ENCODE peak calls at places on chromosomes 6 and 20, in seven cellular contexts. One of them, this sample, is unnamed.

GRCh38 chr6:111487656-111488055 is 4.6 kb upstream of the REV3L start:
- DNase-seq in aorta: no peak
- DNase-seq in activated CD4-positive, alpha-beta T cell treated with anti-CD3 and anti-CD28 coated beads, Interleukin-2, amount 10 ng/mL, durations not matched to agents 24 days and 14 days: peak
- DNase-seq in left cardiac atrium: no peak
- DNase-seq in T47D: no peak
- DNase-seq in kidney glomerular epithelial cell: peak
- DNase-seq in NCI-H510A treated with DMSO at 0.1 percent for 48 hours: no peak
- DNase-seq in this sample: no peak

GRCh38 chr20:40744494-40745175 is 55.6 kb upstream of the MAFB start:
- DNase-seq in aorta: no peak
- DNase-seq in activated CD4-positive, alpha-beta T cell treated with anti-CD3 and anti-CD28 coated beads, Interleukin-2, amount 10 ng/mL, durations not matched to agents 24 days and 14 days: no peak
- DNase-seq in left cardiac atrium: no peak
- DNase-seq in T47D: no peak
- DNase-seq in kidney glomerular epithelial cell: no peak
- DNase-seq in NCI-H510A treated with DMSO at 0.1 percent for 48 hours: no peak
- DNase-seq in this sample: no peak

GRCh38 chr6:24374612-24375011 is 16.8 kb upstream of the DCDC2 start:
- DNase-seq in aorta: no peak
- DNase-seq in activated CD4-positive, alpha-beta T cell treated with anti-CD3 and anti-CD28 coated beads, Interleukin-2, amount 10 ng/mL, durations not matched to agents 24 days and 14 days: no peak
- DNase-seq in left cardiac atrium: no peak
- DNase-seq in T47D: no peak
- DNase-seq in kidney glomerular epithelial cell: no peak
- DNase-seq in NCI-H510A treated with DMSO at 0.1 percent for 48 hours: no peak
- DNase-seq in this sample: no peak

GRCh38 chr6:4568138-4568537 is 208.1 kb upstream of the CDYL start:
- DNase-seq in aorta: no peak
- DNase-seq in activated CD4-positive, alpha-beta T cell treated with anti-CD3 and anti-CD28 coated beads, Interleukin-2, amount 10 ng/mL, durations not matched to agents 24 days and 14 days: no peak
- DNase-seq in left cardiac atrium: no peak
- DNase-seq in T47D: no peak
- DNase-seq in kidney glomerular epithelial cell: no peak
- DNase-seq in NCI-H510A treated with DMSO at 0.1 percent for 48 hours: no peak
- DNase-seq in this sample: no peak

GRCh38 chr6:69693749-69694148 is 103.1 kb downstream of the LMBRD1 start:
- DNase-seq in aorta: no peak
- DNase-seq in activated CD4-positive, alpha-beta T cell treated with anti-CD3 and anti-CD28 coated beads, Interleukin-2, amount 10 ng/mL, durations not matched to agents 24 days and 14 days: no peak
- DNase-seq in left cardiac atrium: no peak
- DNase-seq in T47D: no peak
- DNase-seq in kidney glomerular epithelial cell: no peak
- DNase-seq in NCI-H510A treated with DMSO at 0.1 percent for 48 hours: no peak
- DNase-seq in this sample: no peak

GRCh38 chr6:125810435-125810834 is 19.7 kb downstream of the NCOA7 start:
- DNase-seq in aorta: no peak
- DNase-seq in activated CD4-positive, alpha-beta T cell treated with anti-CD3 and anti-CD28 coated beads, Interleukin-2, amount 10 ng/mL, durations not matched to agents 24 days and 14 days: no peak
- DNase-seq in left cardiac atrium: no peak
- DNase-seq in T47D: no peak
- DNase-seq in kidney glomerular epithelial cell: peak
- DNase-seq in NCI-H510A treated with DMSO at 0.1 percent for 48 hours: peak
- DNase-seq in this sample: no peak

GRCh38 chr6:158903801-158904200 is 84.6 kb upstream of the EZR start:
- DNase-seq in aorta: no peak
- DNase-seq in activated CD4-positive, alpha-beta T cell treated with anti-CD3 and anti-CD28 coated beads, Interleukin-2, amount 10 ng/mL, durations not matched to agents 24 days and 14 days: no peak
- DNase-seq in left cardiac atrium: no peak
- DNase-seq in T47D: no peak
- DNase-seq in kidney glomerular epithelial cell: no peak
- DNase-seq in NCI-H510A treated with DMSO at 0.1 percent for 48 hours: no peak
- DNase-seq in this sample: no peak

GRCh38 chr6:79076881-79077641 is 993 bp downstream of the PHIP start:
- DNase-seq in aorta: peak
- DNase-seq in activated CD4-positive, alpha-beta T cell treated with anti-CD3 and anti-CD28 coated beads, Interleukin-2, amount 10 ng/mL, durations not matched to agents 24 days and 14 days: peak
- DNase-seq in left cardiac atrium: peak
- DNase-seq in T47D: peak
- DNase-seq in kidney glomerular epithelial cell: peak
- DNase-seq in NCI-H510A treated with DMSO at 0.1 percent for 48 hours: peak
- DNase-seq in this sample: peak

GRCh38 chr6:116229287-116229913 is 24.5 kb downstream of the TSPYL4 start:
- DNase-seq in aorta: peak
- DNase-seq in activated CD4-positive, alpha-beta T cell treated with anti-CD3 and anti-CD28 coated beads, Interleukin-2, amount 10 ng/mL, durations not matched to agents 24 days and 14 days: peak
- DNase-seq in left cardiac atrium: peak
- DNase-seq in T47D: peak
- DNase-seq in kidney glomerular epithelial cell: peak
- DNase-seq in NCI-H510A treated with DMSO at 0.1 percent for 48 hours: no peak
- DNase-seq in this sample: peak

GRCh38 chr6:53999088-53999755 is 112.0 kb upstream of the MLIP start:
- DNase-seq in aorta: no peak
- DNase-seq in activated CD4-positive, alpha-beta T cell treated with anti-CD3 and anti-CD28 coated beads, Interleukin-2, amount 10 ng/mL, durations not matched to agents 24 days and 14 days: no peak
- DNase-seq in left cardiac atrium: no peak
- DNase-seq in T47D: no peak
- DNase-seq in kidney glomerular epithelial cell: no peak
- DNase-seq in NCI-H510A treated with DMSO at 0.1 percent for 48 hours: no peak
- DNase-seq in this sample: no peak

GRCh38 chr6:24078200-24078599 is 47.8 kb upstream of the NRSN1 start:
- DNase-seq in aorta: no peak
- DNase-seq in activated CD4-positive, alpha-beta T cell treated with anti-CD3 and anti-CD28 coated beads, Interleukin-2, amount 10 ng/mL, durations not matched to agents 24 days and 14 days: no peak
- DNase-seq in left cardiac atrium: no peak
- DNase-seq in T47D: no peak
- DNase-seq in kidney glomerular epithelial cell: peak
- DNase-seq in NCI-H510A treated with DMSO at 0.1 percent for 48 hours: no peak
- DNase-seq in this sample: no peak

GRCh38 chr20:52033313-52033712 is 158.3 kb downstream of the ZFP64 start:
- DNase-seq in aorta: no peak
- DNase-seq in activated CD4-positive, alpha-beta T cell treated with anti-CD3 and anti-CD28 coated beads, Interleukin-2, amount 10 ng/mL, durations not matched to agents 24 days and 14 days: no peak
- DNase-seq in left cardiac atrium: no peak
- DNase-seq in T47D: peak
- DNase-seq in kidney glomerular epithelial cell: no peak
- DNase-seq in NCI-H510A treated with DMSO at 0.1 percent for 48 hours: no peak
- DNase-seq in this sample: no peak

GRCh38 chr20:20096421-20096820 is 44.1 kb downstream of the CFAP61 start:
- DNase-seq in aorta: no peak
- DNase-seq in activated CD4-positive, alpha-beta T cell treated with anti-CD3 and anti-CD28 coated beads, Interleukin-2, amount 10 ng/mL, durations not matched to agents 24 days and 14 days: no peak
- DNase-seq in left cardiac atrium: no peak
- DNase-seq in T47D: no peak
- DNase-seq in kidney glomerular epithelial cell: no peak
- DNase-seq in NCI-H510A treated with DMSO at 0.1 percent for 48 hours: no peak
- DNase-seq in this sample: peak

GRCh38 chr6:105135056-105135455 is 44.8 kb downstream of the POPDC3 start:
- DNase-seq in aorta: no peak
- DNase-seq in activated CD4-positive, alpha-beta T cell treated with anti-CD3 and anti-CD28 coated beads, Interleukin-2, amount 10 ng/mL, durations not matched to agents 24 days and 14 days: no peak
- DNase-seq in left cardiac atrium: no peak
- DNase-seq in T47D: peak
- DNase-seq in kidney glomerular epithelial cell: no peak
- DNase-seq in NCI-H510A treated with DMSO at 0.1 percent for 48 hours: peak
- DNase-seq in this sample: no peak

GRCh38 chr6:159068904-159069578 is 24.2 kb upstream of the TAGAP start:
- DNase-seq in aorta: no peak
- DNase-seq in activated CD4-positive, alpha-beta T cell treated with anti-CD3 and anti-CD28 coated beads, Interleukin-2, amount 10 ng/mL, durations not matched to agents 24 days and 14 days: no peak
- DNase-seq in left cardiac atrium: no peak
- DNase-seq in T47D: no peak
- DNase-seq in kidney glomerular epithelial cell: no peak
- DNase-seq in NCI-H510A treated with DMSO at 0.1 percent for 48 hours: no peak
- DNase-seq in this sample: no peak

GRCh38 chr20:24098886-24099285 is 110.3 kb upstream of the GGTLC1 start:
- DNase-seq in aorta: no peak
- DNase-seq in activated CD4-positive, alpha-beta T cell treated with anti-CD3 and anti-CD28 coated beads, Interleukin-2, amount 10 ng/mL, durations not matched to agents 24 days and 14 days: no peak
- DNase-seq in left cardiac atrium: no peak
- DNase-seq in T47D: no peak
- DNase-seq in kidney glomerular epithelial cell: peak
- DNase-seq in NCI-H510A treated with DMSO at 0.1 percent for 48 hours: no peak
- DNase-seq in this sample: no peak

GRCh38 chr6:37334047-37334446 is 19.7 kb upstream of the RNF8 start:
- DNase-seq in aorta: no peak
- DNase-seq in activated CD4-positive, alpha-beta T cell treated with anti-CD3 and anti-CD28 coated beads, Interleukin-2, amount 10 ng/mL, durations not matched to agents 24 days and 14 days: no peak
- DNase-seq in left cardiac atrium: no peak
- DNase-seq in T47D: no peak
- DNase-seq in kidney glomerular epithelial cell: no peak
- DNase-seq in NCI-H510A treated with DMSO at 0.1 percent for 48 hours: no peak
- DNase-seq in this sample: no peak

GRCh38 chr6:129818251-129818650 is 42.9 kb downstream of the TMEM244 start:
- DNase-seq in aorta: no peak
- DNase-seq in activated CD4-positive, alpha-beta T cell treated with anti-CD3 and anti-CD28 coated beads, Interleukin-2, amount 10 ng/mL, durations not matched to agents 24 days and 14 days: no peak
- DNase-seq in left cardiac atrium: no peak
- DNase-seq in T47D: no peak
- DNase-seq in kidney glomerular epithelial cell: no peak
- DNase-seq in NCI-H510A treated with DMSO at 0.1 percent for 48 hours: no peak
- DNase-seq in this sample: no peak

GRCh38 chr6:110664933-110665332 is 150.3 kb downstream of the CDK19 start:
- DNase-seq in aorta: no peak
- DNase-seq in activated CD4-positive, alpha-beta T cell treated with anti-CD3 and anti-CD28 coated beads, Interleukin-2, amount 10 ng/mL, durations not matched to agents 24 days and 14 days: no peak
- DNase-seq in left cardiac atrium: no peak
- DNase-seq in T47D: no peak
- DNase-seq in kidney glomerular epithelial cell: no peak
- DNase-seq in NCI-H510A treated with DMSO at 0.1 percent for 48 hours: no peak
- DNase-seq in this sample: no peak

GRCh38 chr6:134873500-134874388 is 76.2 kb downstream of the ALDH8A1 start:
- DNase-seq in aorta: no peak
- DNase-seq in activated CD4-positive, alpha-beta T cell treated with anti-CD3 and anti-CD28 coated beads, Interleukin-2, amount 10 ng/mL, durations not matched to agents 24 days and 14 days: peak
- DNase-seq in left cardiac atrium: no peak
- DNase-seq in T47D: no peak
- DNase-seq in kidney glomerular epithelial cell: no peak
- DNase-seq in NCI-H510A treated with DMSO at 0.1 percent for 48 hours: no peak
- DNase-seq in this sample: no peak

GRCh38 chr6:1267057-1267732 is 44.7 kb upstream of the FOXQ1 start:
- DNase-seq in aorta: no peak
- DNase-seq in activated CD4-positive, alpha-beta T cell treated with anti-CD3 and anti-CD28 coated beads, Interleukin-2, amount 10 ng/mL, durations not matched to agents 24 days and 14 days: no peak
- DNase-seq in left cardiac atrium: no peak
- DNase-seq in T47D: no peak
- DNase-seq in kidney glomerular epithelial cell: no peak
- DNase-seq in NCI-H510A treated with DMSO at 0.1 percent for 48 hours: no peak
- DNase-seq in this sample: no peak

GRCh38 chr6:35725081-35725708 is 11.6 kb upstream of the ARMC12 start:
- DNase-seq in aorta: no peak
- DNase-seq in activated CD4-positive, alpha-beta T cell treated with anti-CD3 and anti-CD28 coated beads, Interleukin-2, amount 10 ng/mL, durations not matched to agents 24 days and 14 days: peak
- DNase-seq in left cardiac atrium: no peak
- DNase-seq in T47D: no peak
- DNase-seq in kidney glomerular epithelial cell: no peak
- DNase-seq in NCI-H510A treated with DMSO at 0.1 percent for 48 hours: no peak
- DNase-seq in this sample: no peak

GRCh38 chr20:18686696-18687095 is 98.8 kb downstream of the DTD1 start:
- DNase-seq in aorta: no peak
- DNase-seq in activated CD4-positive, alpha-beta T cell treated with anti-CD3 and anti-CD28 coated beads, Interleukin-2, amount 10 ng/mL, durations not matched to agents 24 days and 14 days: no peak
- DNase-seq in left cardiac atrium: no peak
- DNase-seq in T47D: peak
- DNase-seq in kidney glomerular epithelial cell: no peak
- DNase-seq in NCI-H510A treated with DMSO at 0.1 percent for 48 hours: no peak
- DNase-seq in this sample: no peak

GRCh38 chr6:116969211-116969863 is 92.3 kb downstream of the RFX6 start:
- DNase-seq in aorta: no peak
- DNase-seq in activated CD4-positive, alpha-beta T cell treated with anti-CD3 and anti-CD28 coated beads, Interleukin-2, amount 10 ng/mL, durations not matched to agents 24 days and 14 days: peak
- DNase-seq in left cardiac atrium: peak
- DNase-seq in T47D: peak
- DNase-seq in kidney glomerular epithelial cell: peak
- DNase-seq in NCI-H510A treated with DMSO at 0.1 percent for 48 hours: peak
- DNase-seq in this sample: no peak

GRCh38 chr20:63055575-63056235 is 48.9 kb upstream of the BHLHE23 start:
- DNase-seq in aorta: peak
- DNase-seq in activated CD4-positive, alpha-beta T cell treated with anti-CD3 and anti-CD28 coated beads, Interleukin-2, amount 10 ng/mL, durations not matched to agents 24 days and 14 days: no peak
- DNase-seq in left cardiac atrium: peak
- DNase-seq in T47D: no peak
- DNase-seq in kidney glomerular epithelial cell: no peak
- DNase-seq in NCI-H510A treated with DMSO at 0.1 percent for 48 hours: no peak
- DNase-seq in this sample: peak

GRCh38 chr6:163573503-163574179 is 159.1 kb downstream of the QKI start:
- DNase-seq in aorta: no peak
- DNase-seq in activated CD4-positive, alpha-beta T cell treated with anti-CD3 and anti-CD28 coated beads, Interleukin-2, amount 10 ng/mL, durations not matched to agents 24 days and 14 days: no peak
- DNase-seq in left cardiac atrium: no peak
- DNase-seq in T47D: no peak
- DNase-seq in kidney glomerular epithelial cell: no peak
- DNase-seq in NCI-H510A treated with DMSO at 0.1 percent for 48 hours: no peak
- DNase-seq in this sample: no peak

GRCh38 chr20:57280221-57280620 is 13.8 kb upstream of the BMP7 start:
- DNase-seq in aorta: no peak
- DNase-seq in activated CD4-positive, alpha-beta T cell treated with anti-CD3 and anti-CD28 coated beads, Interleukin-2, amount 10 ng/mL, durations not matched to agents 24 days and 14 days: no peak
- DNase-seq in left cardiac atrium: no peak
- DNase-seq in T47D: no peak
- DNase-seq in kidney glomerular epithelial cell: no peak
- DNase-seq in NCI-H510A treated with DMSO at 0.1 percent for 48 hours: no peak
- DNase-seq in this sample: no peak

GRCh38 chr6:17347012-17347411 is 46.4 kb upstream of the CAP2 start:
- DNase-seq in aorta: no peak
- DNase-seq in activated CD4-positive, alpha-beta T cell treated with anti-CD3 and anti-CD28 coated beads, Interleukin-2, amount 10 ng/mL, durations not matched to agents 24 days and 14 days: no peak
- DNase-seq in left cardiac atrium: no peak
- DNase-seq in T47D: no peak
- DNase-seq in kidney glomerular epithelial cell: no peak
- DNase-seq in NCI-H510A treated with DMSO at 0.1 percent for 48 hours: no peak
- DNase-seq in this sample: no peak

GRCh38 chr6:136226674-136227377 is 23.3 kb downstream of the MTFR2 start:
- DNase-seq in aorta: no peak
- DNase-seq in activated CD4-positive, alpha-beta T cell treated with anti-CD3 and anti-CD28 coated beads, Interleukin-2, amount 10 ng/mL, durations not matched to agents 24 days and 14 days: no peak
- DNase-seq in left cardiac atrium: no peak
- DNase-seq in T47D: no peak
- DNase-seq in kidney glomerular epithelial cell: peak
- DNase-seq in NCI-H510A treated with DMSO at 0.1 percent for 48 hours: no peak
- DNase-seq in this sample: no peak

GRCh38 chr6:159134701-159135364 is 34.4 kb upstream of the FNDC1 start:
- DNase-seq in aorta: no peak
- DNase-seq in activated CD4-positive, alpha-beta T cell treated with anti-CD3 and anti-CD28 coated beads, Interleukin-2, amount 10 ng/mL, durations not matched to agents 24 days and 14 days: peak
- DNase-seq in left cardiac atrium: peak
- DNase-seq in T47D: peak
- DNase-seq in kidney glomerular epithelial cell: peak
- DNase-seq in NCI-H510A treated with DMSO at 0.1 percent for 48 hours: peak
- DNase-seq in this sample: no peak

GRCh38 chr6:47133230-47134000 is 91.3 kb upstream of the ADGRF1 start:
- DNase-seq in aorta: no peak
- DNase-seq in activated CD4-positive, alpha-beta T cell treated with anti-CD3 and anti-CD28 coated beads, Interleukin-2, amount 10 ng/mL, durations not matched to agents 24 days and 14 days: no peak
- DNase-seq in left cardiac atrium: no peak
- DNase-seq in T47D: no peak
- DNase-seq in kidney glomerular epithelial cell: no peak
- DNase-seq in NCI-H510A treated with DMSO at 0.1 percent for 48 hours: no peak
- DNase-seq in this sample: no peak

GRCh38 chr6:86775893-86776292 is 161.4 kb upstream of the HTR1E start:
- DNase-seq in aorta: no peak
- DNase-seq in activated CD4-positive, alpha-beta T cell treated with anti-CD3 and anti-CD28 coated beads, Interleukin-2, amount 10 ng/mL, durations not matched to agents 24 days and 14 days: no peak
- DNase-seq in left cardiac atrium: no peak
- DNase-seq in T47D: no peak
- DNase-seq in kidney glomerular epithelial cell: no peak
- DNase-seq in NCI-H510A treated with DMSO at 0.1 percent for 48 hours: no peak
- DNase-seq in this sample: no peak

GRCh38 chr6:3960754-3961361 is 111.7 kb downstream of the FAM50B start:
- DNase-seq in aorta: no peak
- DNase-seq in activated CD4-positive, alpha-beta T cell treated with anti-CD3 and anti-CD28 coated beads, Interleukin-2, amount 10 ng/mL, durations not matched to agents 24 days and 14 days: no peak
- DNase-seq in left cardiac atrium: no peak
- DNase-seq in T47D: no peak
- DNase-seq in kidney glomerular epithelial cell: peak
- DNase-seq in NCI-H510A treated with DMSO at 0.1 percent for 48 hours: no peak
- DNase-seq in this sample: no peak

GRCh38 chr20:1632228-1632577 is 12.4 kb upstream of the SIRPB1 start:
- DNase-seq in aorta: no peak
- DNase-seq in activated CD4-positive, alpha-beta T cell treated with anti-CD3 and anti-CD28 coated beads, Interleukin-2, amount 10 ng/mL, durations not matched to agents 24 days and 14 days: peak
- DNase-seq in left cardiac atrium: no peak
- DNase-seq in T47D: no peak
- DNase-seq in kidney glomerular epithelial cell: no peak
- DNase-seq in NCI-H510A treated with DMSO at 0.1 percent for 48 hours: no peak
- DNase-seq in this sample: no peak

GRCh38 chr6:26234421-26235239 is 130.4 kb upstream of the BTN3A2 start:
- DNase-seq in aorta: no peak
- DNase-seq in activated CD4-positive, alpha-beta T cell treated with anti-CD3 and anti-CD28 coated beads, Interleukin-2, amount 10 ng/mL, durations not matched to agents 24 days and 14 days: peak
- DNase-seq in left cardiac atrium: peak
- DNase-seq in T47D: peak
- DNase-seq in kidney glomerular epithelial cell: peak
- DNase-seq in NCI-H510A treated with DMSO at 0.1 percent for 48 hours: no peak
- DNase-seq in this sample: peak